ENCODE peak calls at places on chromosomes 4 and X, in ten cellular contexts. Y, P, M, T, C, Z, L, N, X and G are unnamed samples. For H3K36me3, the result is how much of the 10 kb centered on the place peaks cover.

GRCh38 chr4:145340071-145340695 is 141.5 kb upstream of the SMAD1 start:
- DNase-seq in Y (no peak), P (no peak), M (no peak), T (no peak), C (no peak), Z (no peak), L (no peak), N (peak), X (no peak), G (no peak)

GRCh38 chr4:177573487-177573886 is 131.2 kb upstream of the AGA start:
- DNase-seq in Y (no peak), P (peak), M (no peak), T (no peak), C (no peak), Z (peak), L (peak), N (no peak), X (peak), G (no peak)

GRCh38 chrX:13699183-13699826 is 10.4 kb downstream of the RAB9A start:
- DNase-seq in Y (no peak), P (no peak), M (no peak), T (no peak), C (no peak), Z (peak), L (peak), N (no peak), X (peak), G (peak)

GRCh38 chrX:26848511-26848910 is 614.6 kb downstream of the PPP4R3C start:
- DNase-seq in Y (no peak), P (no peak), M (no peak), T (no peak), C (no peak), Z (peak), L (peak), N (no peak), X (no peak), G (no peak)

GRCh38 chr4:58136611-58137010 is 1026.4 kb upstream of the IGFBP7 start:
- DNase-seq in Y (no peak), P (no peak), M (no peak), T (no peak), C (no peak), Z (no peak), L (no peak), N (no peak), X (no peak), G (no peak)

GRCh38 chrX:10631416-10632145 is 11.2 kb upstream of the MID1 start:
- DNase-seq in Y (no peak), P (no peak), M (no peak), T (no peak), C (no peak), Z (no peak), L (no peak), N (no peak), X (peak), G (no peak)

GRCh38 chr4:132614682-132615081 is 534.4 kb upstream of the PCDH10 start:
- DNase-seq in Y (no peak), P (no peak), M (no peak), T (no peak), C (no peak), Z (peak), L (peak), N (peak), X (peak), G (no peak)

GRCh38 chr4:115711575-115711974 is 598.2 kb upstream of the NDST4 start:
- DNase-seq in Y (peak), P (no peak), M (peak), T (no peak), C (no peak), Z (no peak), L (no peak), N (peak), X (no peak), G (no peak)

GRCh38 chrX:153463031-153463430 is 7.3 kb downstream of the HAUS7 start:
- DNase-seq in Y (no peak), P (no peak), M (no peak), T (no peak), C (no peak), Z (no peak), L (no peak), N (no peak), X (no peak), G (no peak)

GRCh38 chrX:71615056-71615455 is 3.3 kb downstream of the CXCR3 start:
- DNase-seq in Y (no peak), P (no peak), M (no peak), T (no peak), C (no peak), Z (no peak), L (no peak), N (no peak), X (no peak), G (no peak)

GRCh38 chrX:44882635-44883034 is 9.6 kb downstream of the KDM6A start:
- DNase-seq in Y (no peak), P (no peak), M (no peak), T (no peak), C (no peak), Z (no peak), L (no peak), N (no peak), X (no peak), G (no peak)

GRCh38 chr4:10694826-10695209 is 10.2 kb upstream of the CLNK start:
- DNase-seq in Y (no peak), P (no peak), M (no peak), T (no peak), C (no peak), Z (no peak), L (no peak), N (no peak), X (no peak), G (no peak)

GRCh38 chr4:17301869-17302268 is 210.0 kb downstream of the QDPR start:
- DNase-seq in Y (no peak), P (no peak), M (no peak), T (no peak), C (no peak), Z (no peak), L (no peak), N (no peak), X (no peak), G (no peak)

GRCh38 chrX:131081772-131082755 is 23.9 kb downstream of the ARHGAP36 start:
- DNase-seq in Y (peak), P (no peak), M (no peak), T (no peak), C (no peak), Z (no peak), L (no peak), N (peak), X (no peak), G (no peak)

GRCh38 chr4:125702406-125702805 is 387.7 kb downstream of the FAT4 start:
- DNase-seq in Y (no peak), P (no peak), M (no peak), T (no peak), C (no peak), Z (peak), L (peak), N (no peak), X (peak), G (no peak)

GRCh38 chr4:128286474-128287158 is 997 bp downstream of the PGRMC2 start:
- DNase-seq in Y (peak), P (no peak), M (peak), T (no peak), C (peak), Z (peak), L (peak), N (peak), X (peak), G (no peak)

GRCh38 chrX:10841579-10841978 is 221.2 kb upstream of the MID1 start:
- DNase-seq in Y (no peak), P (no peak), M (no peak), T (no peak), C (no peak), Z (no peak), L (no peak), N (no peak), X (peak), G (no peak)

GRCh38 chr4:55098805-55099204 is 26.6 kb downstream of the KDR start:
- DNase-seq in Y (no peak), P (no peak), M (no peak), T (no peak), C (no peak), Z (no peak), L (no peak), N (no peak), X (no peak), G (no peak)

GRCh38 chr4:55092504-55092903 is 32.9 kb downstream of the KDR start:
- DNase-seq in Y (no peak), P (no peak), M (no peak), T (no peak), C (no peak), Z (no peak), L (no peak), N (no peak), X (no peak), G (no peak)

GRCh38 chr4:55096045-55096444 is 29.4 kb downstream of the KDR start:
- DNase-seq in Y (no peak), P (no peak), M (no peak), T (no peak), C (no peak), Z (no peak), L (no peak), N (no peak), X (no peak), G (no peak)
- H3K36me3 ChIP-seq in Y (under half), P (under half), M (half or more), T (under half), C (under half), Z (under half), L (under half), N (half or more), X (under half), G (under half)

GRCh38 chr4:55087016-55087929 is 38.1 kb downstream of the KDR start:
- DNase-seq in Y (no peak), P (no peak), M (no peak), T (no peak), C (no peak), Z (peak), L (peak), N (peak), X (no peak), G (no peak)

GRCh38 chr4:55086561-55086960 is 38.8 kb downstream of the KDR start:
- DNase-seq in Y (no peak), P (no peak), M (no peak), T (no peak), C (no peak), Z (no peak), L (no peak), N (no peak), X (no peak), G (no peak)

GRCh38 chr4:55089922-55090321 is 35.5 kb downstream of the KDR start:
- DNase-seq in Y (no peak), P (no peak), M (no peak), T (no peak), C (no peak), Z (no peak), L (no peak), N (no peak), X (no peak), G (peak)

GRCh38 chr4:55083771-55084170 is 41.6 kb downstream of the KDR start:
- DNase-seq in Y (no peak), P (no peak), M (no peak), T (no peak), C (no peak), Z (no peak), L (no peak), N (no peak), X (no peak), G (no peak)

GRCh38 chr4:55087930-55088293 is 37.5 kb downstream of the KDR start:
- DNase-seq in Y (no peak), P (no peak), M (no peak), T (no peak), C (no peak), Z (no peak), L (peak), N (no peak), X (no peak), G (no peak)
- H3K27ac ChIP-seq in Y (no peak), P (no peak), M (no peak), T (no peak), C (no peak), Z (no peak), L (no peak), N (peak), X (no peak), G (peak)

GRCh38 chr4:77849278-77849965 is 13.2 kb upstream of the MRPL1 start:
- DNase-seq in Y (no peak), P (no peak), M (no peak), T (no peak), C (no peak), Z (no peak), L (no peak), N (no peak), X (no peak), G (no peak)
- H3K4me3 ChIP-seq in Y (no peak), P (no peak), M (no peak), T (no peak), C (no peak), Z (no peak), L (no peak), N (no peak), X (no peak), G (no peak)

GRCh38 chr4:25847329-25847728 is 15.5 kb downstream of the SEL1L3 start:
- DNase-seq in Y (no peak), P (no peak), M (no peak), T (no peak), C (no peak), Z (peak), L (peak), N (no peak), X (peak), G (no peak)
- H3K36me3 ChIP-seq in Y (under half), P (under half), M (under half), T (under half), C (under half), Z (under half), L (under half), N (under half), X (under half), G (under half)

DNA sequence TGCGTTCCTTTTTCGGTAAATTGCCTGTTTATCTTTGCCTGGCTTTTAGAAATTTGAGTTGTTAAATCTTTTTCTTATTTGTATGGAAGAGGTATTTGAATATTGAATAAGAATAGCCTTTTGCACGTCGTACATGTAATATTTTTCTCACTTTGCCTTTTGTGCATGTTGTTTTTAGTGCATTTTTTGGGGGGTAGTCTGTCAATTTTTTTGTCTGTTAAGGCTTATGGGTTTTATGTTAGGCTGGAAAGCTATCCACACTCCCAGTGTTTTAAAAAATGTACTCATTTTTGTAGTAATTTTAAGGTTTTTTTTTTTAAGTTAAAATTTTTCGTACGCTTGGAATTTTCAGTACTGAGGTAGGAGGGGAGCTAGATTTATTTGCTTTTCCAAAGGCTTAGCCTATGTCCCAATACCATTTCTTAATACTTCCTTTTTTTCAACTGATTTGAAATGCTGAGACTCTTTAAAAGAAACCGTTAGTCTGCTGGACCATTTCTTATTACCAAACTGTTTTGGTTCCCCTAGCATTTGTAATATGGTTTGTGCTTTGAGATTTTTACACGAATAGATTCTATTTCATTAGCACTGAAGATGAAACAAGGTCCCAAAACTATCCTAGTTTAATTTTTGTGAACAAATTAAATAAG is 1.3 kb downstream of the HERC5 start:
- DNase-seq in Y (no peak), P (no peak), M (no peak), T (no peak), C (no peak), Z (no peak), L (no peak), N (no peak), X (no peak), G (no peak)
- H3K27ac ChIP-seq in Y (no peak), P (no peak), M (no peak), T (no peak), C (no peak), Z (no peak), L (no peak), N (no peak), X (no peak), G (peak)

GRCh38 chr4:76897522-76898384 is at the start of gene SOWAHB:
- DNase-seq in Y (peak), P (no peak), M (peak), T (peak), C (peak), Z (no peak), L (no peak), N (peak), X (no peak), G (no peak)
- H3K4me3 ChIP-seq in Y (peak), P (peak), M (peak), T (peak), C (peak), Z (peak), L (peak), N (peak), X (peak), G (peak)

DNA sequence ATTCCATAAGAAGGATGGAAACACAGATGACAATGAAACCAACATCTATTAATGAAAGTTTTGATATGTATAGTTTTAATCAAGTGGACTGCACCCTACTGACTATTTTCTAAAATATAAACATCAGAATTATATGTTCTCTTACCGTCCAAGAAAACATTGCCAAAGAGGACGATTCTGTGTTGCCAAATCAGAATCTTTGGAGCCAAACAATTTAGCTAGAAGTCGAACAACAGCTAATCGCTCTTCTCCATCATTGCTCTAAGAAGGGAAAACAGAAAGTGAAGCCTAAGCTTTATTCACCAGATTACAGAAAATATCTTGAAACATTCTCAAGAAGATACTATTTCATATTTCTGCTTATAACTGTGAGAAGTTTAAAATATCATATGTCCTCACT is 64.2 kb downstream of the PDS5A start:
- DNase-seq in Y (no peak), P (no peak), M (no peak), T (no peak), C (no peak), Z (no peak), L (no peak), N (no peak), X (no peak), G (no peak)
- H3K36me3 ChIP-seq in Y (under half), P (under half), M (under half), T (half or more), C (half or more), Z (under half), L (under half), N (under half), X (under half), G (under half)

GRCh38 chr4:108834787-108835384 is 72.0 kb upstream of the ETNPPL start:
- DNase-seq in Y (peak), P (no peak), M (peak), T (no peak), C (no peak), Z (peak), L (peak), N (peak), X (peak), G (no peak)

GRCh38 chr4:108838451-108838850 is 75.6 kb upstream of the ETNPPL start:
- DNase-seq in Y (no peak), P (no peak), M (no peak), T (no peak), C (no peak), Z (no peak), L (no peak), N (no peak), X (no peak), G (no peak)

GRCh38 chr4:108839333-108839732 is 76.5 kb upstream of the ETNPPL start:
- DNase-seq in Y (no peak), P (no peak), M (no peak), T (no peak), C (no peak), Z (no peak), L (no peak), N (no peak), X (no peak), G (no peak)

DNA sequence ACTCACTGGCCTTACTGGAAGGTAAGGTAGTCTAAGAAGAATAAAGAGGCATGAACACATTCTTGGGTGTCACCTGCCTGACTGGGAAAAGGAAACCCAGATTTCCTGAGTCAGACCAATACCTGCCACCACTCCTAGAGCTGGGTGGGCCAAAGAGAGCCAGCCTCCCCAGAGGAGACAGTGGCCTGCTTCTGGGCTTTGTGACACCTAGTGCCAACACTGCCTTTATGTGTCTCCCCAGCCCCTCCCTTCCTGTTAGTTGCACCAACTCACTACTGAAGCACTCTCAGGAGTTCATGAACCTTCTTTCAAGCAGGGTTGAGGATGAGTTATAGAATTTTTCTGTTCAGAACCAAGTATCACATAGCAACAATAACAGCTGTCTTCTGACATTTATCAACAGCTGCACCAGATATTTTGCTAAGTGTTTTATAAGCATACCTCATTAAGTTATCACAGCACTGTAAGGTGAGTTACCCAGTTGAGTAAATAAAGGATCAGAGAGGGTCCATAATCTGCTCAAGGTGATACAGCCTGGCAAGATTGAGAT is 77.6 kb upstream of the ETNPPL start:
- DNase-seq in Y (no peak), P (no peak), M (no peak), T (no peak), C (no peak), Z (no peak), L (no peak), N (no peak), X (no peak), G (no peak)
- H3K27ac ChIP-seq in Y (no peak), P (no peak), M (no peak), T (no peak), C (no peak), Z (no peak), L (no peak), N (no peak), X (no peak), G (no peak)

GRCh38 chrX:108735680-108736508 is 469 bp downstream of the IRS4 start:
- DNase-seq in Y (peak), P (no peak), M (peak), T (no peak), C (no peak), Z (peak), L (peak), N (no peak), X (no peak), G (no peak)

GRCh38 chrX:108735087-108735679 is 1.2 kb downstream of the IRS4 start:
- DNase-seq in Y (peak), P (no peak), M (peak), T (no peak), C (no peak), Z (no peak), L (no peak), N (peak), X (no peak), G (no peak)

GRCh38 chrX:108731144-108731543 is 5.2 kb downstream of the IRS4 start:
- DNase-seq in Y (peak), P (no peak), M (no peak), T (no peak), C (no peak), Z (no peak), L (no peak), N (no peak), X (no peak), G (no peak)

GRCh38 chrX:108734426-108734825 is 1.9 kb downstream of the IRS4 start:
- DNase-seq in Y (no peak), P (no peak), M (no peak), T (no peak), C (no peak), Z (no peak), L (no peak), N (no peak), X (no peak), G (no peak)

GRCh38 chrX:108732630-108733321 is 3.6 kb downstream of the IRS4 start:
- DNase-seq in Y (peak), P (no peak), M (peak), T (no peak), C (no peak), Z (no peak), L (no peak), N (peak), X (no peak), G (no peak)
- H3K4me3 ChIP-seq in Y (peak), P (no peak), M (peak), T (no peak), C (no peak), Z (no peak), L (no peak), N (peak), X (no peak), G (no peak)